ENCODE peak calls at places on chromosomes 7 and 10, in five cellular contexts. Y, A, K, B and L are unnamed samples.

GRCh38 chr7:95772771-95773581 is 622 bp downstream of the DYNC1I1 start:
- DNase-seq in A (no peak), Y (peak), K (no peak), B (no peak), L (no peak)

GRCh38 chr10:86801995-86802394 is 45.6 kb downstream of the BMPR1A start:
- DNase-seq in Y (no peak), A (no peak), B (no peak), K (no peak), L (no peak)

GRCh38 chr10:61592581-61592980 is 70.1 kb upstream of the CABCOCO1 start:
- DNase-seq in A (no peak), Y (peak), B (no peak), K (no peak), L (no peak)

GRCh38 chr10:70966848-70967553 is 78.6 kb upstream of the PCBD1 start:
- DNase-seq in Y (no peak), B (no peak), K (no peak), A (no peak), L (no peak)

GRCh38 chr7:30708983-30709382 is 26.7 kb upstream of the CRHR2 start:
- DNase-seq in B (peak), K (no peak), A (no peak), Y (no peak), L (no peak)

GRCh38 chr10:63767512-63767911 is 246.3 kb downstream of the REEP3 start:
- DNase-seq in A (no peak), B (no peak), K (no peak), Y (no peak), L (no peak)

GRCh38 chr7:95180-95862 is 97.0 kb upstream of the FAM20C start:
- DNase-seq in B (peak), K (no peak), Y (peak), A (no peak), L (no peak)

GRCh38 chr10:63227207-63227895 is 94.2 kb downstream of the NRBF2 start:
- DNase-seq in A (no peak), K (no peak), B (no peak), Y (no peak), L (no peak)

GRCh38 chr10:45547966-45548513 is 124.5 kb downstream of the ZFAND4 start:
- DNase-seq in Y (no peak), K (no peak), B (no peak), A (no peak), L (no peak)

GRCh38 chr7:155975490-155975889 is 163.2 kb upstream of the SHH start:
- DNase-seq in A (no peak), Y (no peak), K (no peak), B (no peak), L (no peak)

GRCh38 chr7:150631866-150632864 is at the start of gene GIMAP6:
- DNase-seq in Y (no peak), B (no peak), K (no peak), A (peak), L (no peak)

GRCh38 chr10:123795846-123796590 is 95.6 kb downstream of the CPXM2 start:
- DNase-seq in Y (no peak), K (no peak), A (no peak), B (no peak), L (no peak)

GRCh38 chr7:127578036-127578684 is 7.2 kb downstream of the GCC1 start:
- DNase-seq in K (no peak), A (no peak), B (no peak), Y (no peak), L (no peak)

GRCh38 chr7:87628780-87629569 is 777 bp downstream of the RUNDC3B start:
- DNase-seq in A (no peak), K (no peak), B (no peak), Y (no peak), L (no peak)

GRCh38 chr7:72753781-72754180 is 74.2 kb downstream of the TYW1B start:
- DNase-seq in B (no peak), Y (no peak), K (peak), A (no peak), L (no peak)

GRCh38 chr10:7260412-7260900 is 150.4 kb downstream of the SFMBT2 start:
- DNase-seq in B (peak), Y (peak), A (peak), K (no peak), L (peak)

GRCh38 chr7:1192171-1192676 is 32.2 kb upstream of the ZFAND2A start:
- DNase-seq in B (peak), A (no peak), Y (peak), K (no peak), L (no peak)

GRCh38 chr7:148433521-148434180 is 156.9 kb upstream of the C7orf33 start:
- DNase-seq in A (no peak), K (no peak), Y (no peak), B (no peak), L (no peak)

GRCh38 chr7:51607447-51607846 is 290.8 kb upstream of the COBL start:
- DNase-seq in Y (no peak), B (no peak), K (no peak), A (no peak), L (no peak)